ENCODE peak calls at places on chromosomes 6 and 20, in eight cellular contexts. O is T-helper 17 cell; P is SHP77; S is lower lobe of right lung; E is activated CD4-positive, alpha-beta T cell treated with anti-CD3 and anti-CD28 coated beads, Interleukin-2, amount 50 U/mL, for 48 hours; U is ACHN; N is T-helper 9 cell; T is NCI-H1694 treated with DMSO at 0.1 percent for 48 hours. Q is an unnamed sample.

GRCh38 chr20:63021356-63022321 is 14.9 kb upstream of the BHLHE23 start:
- DNase-seq in O (no peak), P (no peak), S (peak), E (no peak), U (no peak), N (no peak), T (no peak), Q (no peak)

GRCh38 chr6:1834231-1834630 is 224.5 kb downstream of the FOXC1 start:
- DNase-seq in O (no peak), P (no peak), S (no peak), E (no peak), U (no peak), N (no peak), T (no peak), Q (no peak)

GRCh38 chr6:74248966-74249365 is 553.0 kb downstream of the CD109 start:
- DNase-seq in O (no peak), P (no peak), S (no peak), E (no peak), U (no peak), N (no peak), T (no peak), Q (no peak)

GRCh38 chr6:127539292-127539691 is 20.2 kb upstream of the MTCL3 start:
- DNase-seq in O (no peak), P (peak), S (no peak), E (no peak), U (peak), N (no peak), T (peak), Q (no peak)

GRCh38 chr20:35395728-35396127 is 16.0 kb downstream of the UQCC1 start:
- DNase-seq in O (no peak), P (no peak), S (no peak), E (no peak), U (peak), N (no peak), T (no peak), Q (no peak)

GRCh38 chr6:133921249-133921859 is 31.7 kb upstream of the TBPL1 start:
- DNase-seq in O (peak), P (peak), S (peak), E (peak), U (peak), N (peak), T (peak), Q (peak)

GRCh38 chr6:137851669-137852068 is 15.4 kb upstream of the TNFAIP3 start:
- DNase-seq in O (no peak), P (no peak), S (no peak), E (no peak), U (no peak), N (no peak), T (no peak), Q (no peak)

GRCh38 chr6:39553811-39554802 is 171.1 kb downstream of the KIF6 start:
- DNase-seq in O (no peak), P (no peak), S (no peak), E (no peak), U (no peak), N (no peak), T (no peak), Q (no peak)

GRCh38 chr6:40138273-40138720 is 204.0 kb upstream of the MOCS1 start:
- DNase-seq in O (no peak), P (no peak), S (no peak), E (no peak), U (no peak), N (no peak), T (no peak), Q (no peak)

GRCh38 chr20:49098136-49098535 is 52.0 kb downstream of the CSE1L start:
- DNase-seq in O (no peak), P (no peak), S (no peak), E (no peak), U (no peak), N (no peak), T (no peak), Q (no peak)

GRCh38 chr20:45329497-45330319 is 18.5 kb downstream of the SDC4 start:
- DNase-seq in O (no peak), P (no peak), S (peak), E (no peak), U (peak), N (no peak), T (no peak), Q (no peak)

GRCh38 chr6:1116149-1116548 is 195.7 kb upstream of the FOXQ1 start:
- DNase-seq in O (no peak), P (no peak), S (no peak), E (no peak), U (no peak), N (no peak), T (no peak), Q (no peak)

GRCh38 chr6:136129365-136129764 is 120.7 kb downstream of the MTFR2 start:
- DNase-seq in O (no peak), P (no peak), S (no peak), E (no peak), U (no peak), N (no peak), T (no peak), Q (no peak)

Q was measured in D721Med.